ENCODE peak calls at places on chromosomes 16 and 17, in ten cellular contexts. L, I, B, S, R, T, Q, M, N and D are unnamed samples.

GRCh38 chr17:39196820-39197331 is 593 bp downstream of the CACNB1 start:
- DNase-seq in N (peak; percentile 63), T (no peak), L (no peak), M (peak; percentile 85), I (no peak), S (no peak), Q (no peak), R (peak; percentile 43), B (peak; percentile 41), D (peak; percentile 59)

GRCh38 chr16:2426941-2427361 is 2.3 kb upstream of the CCNF start:
- DNase-seq in M (no peak), I (no peak), R (no peak), B (no peak), L (no peak), S (no peak), Q (no peak), T (no peak), N (peak; percentile 23), D (no peak)

GRCh38 chr17:76469991-76470739 is 2.8 kb downstream of the AANAT start:
- DNase-seq in N (no peak), T (no peak), R (no peak), I (no peak), S (no peak), M (peak; percentile 71), B (peak; percentile 31), Q (no peak), L (no peak), D (no peak)

GRCh38 chr16:23141959-23142740 is 7.1 kb downstream of the USP31 start:
- DNase-seq in L (no peak), T (no peak), B (peak; percentile 70), R (no peak), I (no peak), S (no peak), M (no peak), N (no peak), Q (no peak), D (no peak)

GRCh38 chr16:27436065-27436464 is 34.1 kb downstream of the IL21R start:
- DNase-seq in R (no peak), N (no peak), T (no peak), L (no peak), M (no peak), Q (no peak), B (no peak), I (no peak), S (no peak), D (no peak)

GRCh38 chr16:90032664-90033346 is 13.5 kb upstream of the DBNDD1 start:
- DNase-seq in Q (no peak), S (no peak), R (no peak), M (peak; percentile 34), B (no peak), L (no peak), N (peak; percentile 55), T (no peak), I (no peak), D (no peak)

GRCh38 chr17:75864448-75864871 is 9.3 kb upstream of the WBP2 start:
- DNase-seq in M (no peak), T (no peak), I (no peak), L (no peak), Q (no peak), N (peak; percentile 81), R (peak; percentile 95), B (no peak), S (no peak), D (peak; percentile 46)

GRCh38 chr17:47902039-47902744 is 6.2 kb downstream of the SP2 start:
- DNase-seq in M (no peak), R (no peak), S (no peak), Q (no peak), T (no peak), L (no peak), B (no peak), I (no peak), N (no peak), D (no peak)

GRCh38 chr17:67993998-67994361 is 2.3 kb downstream of the C17orf58 start:
- DNase-seq in B (no peak), I (no peak), R (peak; percentile 29), L (no peak), N (peak; percentile 43), T (peak; percentile 54), M (no peak), S (peak; percentile 60), Q (no peak), D (no peak)

GRCh38 chr17:15348030-15348429 is 6.6 kb upstream of the TEKT3 start:
- DNase-seq in L (no peak), M (no peak), S (peak; percentile 20), N (peak; percentile 57), Q (no peak), R (peak; percentile 28), B (no peak), T (no peak), I (no peak), D (peak; percentile 50)

GRCh38 chr17:40950176-40950575 is 12.7 kb upstream of the KRT23 start:
- DNase-seq in L (no peak), B (no peak), Q (no peak), S (no peak), R (no peak), T (no peak), M (no peak), N (no peak), I (no peak), D (no peak)

GRCh38 chr17:71184716-71185115 is 936.1 kb upstream of the SOX9 start:
- DNase-seq in I (no peak), Q (no peak), N (peak; percentile 68), M (no peak), B (no peak), S (no peak), R (no peak), T (no peak), L (no peak), D (no peak)

GRCh38 chr17:63429766-63430165 is 16.3 kb downstream of the CYB561 start:
- DNase-seq in Q (no peak), R (no peak), T (no peak), M (no peak), S (no peak), N (no peak), I (no peak), L (no peak), B (no peak), D (no peak)

GRCh38 chr17:79011451-79012147 is 2.0 kb upstream of the CANT1 start:
- DNase-seq in T (no peak), I (no peak), M (no peak), Q (no peak), N (peak; percentile 52), B (no peak), L (no peak), R (no peak), S (no peak), D (no peak)